ENCODE peak calls at places on chromosome 11, in four cellular contexts. W, E, C and F are unnamed samples.

GRCh38 chr11:66920978-66921784 is 37.0 kb downstream of the PC start:
- DNase-seq in W (no peak), E (peak), C (no peak), F (no peak)

GRCh38 chr11:77299528-77299993 is 1.9 kb downstream of the GDPD4 start:
- DNase-seq in C (peak), W (no peak), E (peak), F (no peak)

GRCh38 chr11:6622261-6623171 is 3.3 kb upstream of the TPP1 start:
- DNase-seq in C (no peak), W (no peak), E (no peak), F (no peak)

GRCh38 chr11:2093575-2094353 is 45.4 kb downstream of the IGF2 start:
- DNase-seq in E (no peak), W (no peak), C (no peak), F (no peak)

GRCh38 chr11:19644316-19644715 is 68.3 kb upstream of the NAV2 start:
- DNase-seq in C (no peak), W (no peak), E (no peak), F (no peak)

GRCh38 chr11:133898770-133899115 is 53.4 kb upstream of the SPATA19 start:
- DNase-seq in E (no peak), C (no peak), W (no peak), F (no peak)

GRCh38 chr11:33552756-33553155 is 147.9 kb downstream of the C11orf91 start:
- DNase-seq in E (no peak), C (no peak), W (no peak), F (no peak)

GRCh38 chr11:59779487-59779886 is 24.3 kb downstream of the STX3 start:
- DNase-seq in W (no peak), C (no peak), E (no peak), F (no peak)

GRCh38 chr11:119684361-119685072 is 44.5 kb downstream of the NECTIN1 start:
- DNase-seq in C (peak), E (peak), W (no peak), F (no peak)

GRCh38 chr11:60498853-60499252 is 6.3 kb downstream of the MS4A12 start:
- DNase-seq in C (no peak), W (peak), E (no peak), F (no peak)

GRCh38 chr11:76861490-76861953 is 804 bp downstream of the ACER3 start:
- DNase-seq in W (no peak), E (peak), C (no peak), F (no peak)

GRCh38 chr11:125370561-125371389 is 125.3 kb downstream of the FEZ1 start:
- DNase-seq in E (no peak), C (no peak), W (no peak), F (no peak)

GRCh38 chr11:68862426-68862825 is 20.7 kb upstream of the CPT1A start:
- DNase-seq in C (no peak), W (no peak), E (no peak), F (no peak)

GRCh38 chr11:129319751-129320150 is 55.9 kb upstream of the BARX2 start:
- DNase-seq in C (no peak), E (no peak), W (no peak), F (no peak)

GRCh38 chr11:119686483-119686882 is 42.5 kb downstream of the NECTIN1 start:
- DNase-seq in E (no peak), C (no peak), W (no peak), F (no peak)

GRCh38 chr11:8533332-8533731 is 60.7 kb downstream of the STK33 start:
- DNase-seq in C (no peak), E (no peak), W (peak), F (no peak)

GRCh38 chr11:81203876-81204275 is 1529.8 kb downstream of the FAM181B start:
- DNase-seq in C (no peak), E (no peak), W (no peak), F (no peak)

GRCh38 chr11:91998466-91998865 is 226.2 kb upstream of the FAT3 start:
- DNase-seq in E (no peak), W (no peak), C (no peak), F (no peak)

GRCh38 chr11:59783632-59784090 is 26.9 kb downstream of the MRPL16 start:
- DNase-seq in C (no peak), E (no peak), W (no peak), F (no peak)

GRCh38 chr11:130924750-130925149 is 8.5 kb upstream of the SNX19 start:
- DNase-seq in C (no peak), E (no peak), W (no peak), F (no peak)

GRCh38 chr11:78076733-78077403 is 2.8 kb downstream of the NDUFC2 start:
- DNase-seq in W (no peak), E (no peak), C (no peak), F (no peak)

GRCh38 chr11:112082729-112083128 is 3.8 kb downstream of the TIMM8B start:
- DNase-seq in W (no peak), E (no peak), C (no peak), F (no peak)

GRCh38 chr11:67022341-67022933 is 497 bp upstream of the SYT12 start:
- DNase-seq in E (no peak), W (no peak), C (no peak), F (no peak)

GRCh38 chr11:3836903-3837302 is 3.9 kb downstream of the RHOG start:
- DNase-seq in W (no peak), C (no peak), E (peak), F (no peak)

GRCh38 chr11:925496-926301 is at the start of gene AP2A2:
- DNase-seq in E (peak), C (peak), W (no peak), F (peak)

DNA sequence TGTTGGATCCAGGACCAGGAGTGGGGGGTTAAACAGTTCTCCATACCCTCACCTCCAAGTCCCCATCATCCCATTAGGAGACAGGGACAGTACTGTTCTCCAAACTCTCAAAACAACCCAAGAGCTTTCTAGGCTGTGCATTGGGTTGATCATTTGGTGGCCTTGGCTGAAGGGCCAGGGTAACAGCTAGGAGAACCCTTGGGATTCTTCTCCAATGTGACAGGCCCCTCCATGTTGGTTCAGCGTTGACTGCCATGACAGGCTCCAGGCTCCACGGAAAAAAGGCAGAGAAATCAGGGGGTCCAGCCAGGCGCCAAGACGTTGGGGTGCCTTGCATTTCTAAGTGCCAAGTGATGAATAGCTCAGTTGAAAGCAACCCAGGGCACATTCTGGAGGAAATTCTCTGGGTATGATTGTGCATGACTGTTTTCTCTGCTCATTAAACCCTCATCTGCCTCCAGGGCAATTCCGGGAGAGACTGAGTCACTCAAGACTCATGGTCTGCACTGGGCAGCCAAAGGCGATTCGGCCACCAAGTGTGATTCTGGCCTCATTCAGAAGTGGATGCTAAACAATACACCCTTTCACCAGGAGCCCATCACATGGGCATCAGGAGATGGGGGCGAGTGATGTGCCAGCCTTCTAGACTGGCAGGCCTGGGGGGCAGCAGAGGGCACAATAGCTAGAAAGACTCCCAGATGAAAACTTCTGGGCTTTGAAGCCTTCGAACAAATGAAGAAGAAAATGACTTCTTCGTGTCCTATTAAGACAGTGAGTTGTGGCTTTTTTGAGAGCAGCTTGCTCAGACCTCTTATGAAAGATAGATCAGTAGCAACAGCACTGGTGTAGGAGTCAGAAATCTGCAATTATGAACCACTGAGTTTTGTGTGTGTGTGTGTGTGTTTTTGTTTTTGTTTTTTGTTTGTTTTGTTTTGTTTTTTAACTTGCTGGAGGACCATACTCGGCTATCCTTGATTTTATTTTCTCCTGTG is 27.7 kb downstream of the CD44 start:
- DNase-seq in W (no peak), E (no peak), C (no peak), F (no peak)
- TF ChIP-seq TCF7 in W (no peak), E (no peak), C (no peak), F (no peak)

DNA sequence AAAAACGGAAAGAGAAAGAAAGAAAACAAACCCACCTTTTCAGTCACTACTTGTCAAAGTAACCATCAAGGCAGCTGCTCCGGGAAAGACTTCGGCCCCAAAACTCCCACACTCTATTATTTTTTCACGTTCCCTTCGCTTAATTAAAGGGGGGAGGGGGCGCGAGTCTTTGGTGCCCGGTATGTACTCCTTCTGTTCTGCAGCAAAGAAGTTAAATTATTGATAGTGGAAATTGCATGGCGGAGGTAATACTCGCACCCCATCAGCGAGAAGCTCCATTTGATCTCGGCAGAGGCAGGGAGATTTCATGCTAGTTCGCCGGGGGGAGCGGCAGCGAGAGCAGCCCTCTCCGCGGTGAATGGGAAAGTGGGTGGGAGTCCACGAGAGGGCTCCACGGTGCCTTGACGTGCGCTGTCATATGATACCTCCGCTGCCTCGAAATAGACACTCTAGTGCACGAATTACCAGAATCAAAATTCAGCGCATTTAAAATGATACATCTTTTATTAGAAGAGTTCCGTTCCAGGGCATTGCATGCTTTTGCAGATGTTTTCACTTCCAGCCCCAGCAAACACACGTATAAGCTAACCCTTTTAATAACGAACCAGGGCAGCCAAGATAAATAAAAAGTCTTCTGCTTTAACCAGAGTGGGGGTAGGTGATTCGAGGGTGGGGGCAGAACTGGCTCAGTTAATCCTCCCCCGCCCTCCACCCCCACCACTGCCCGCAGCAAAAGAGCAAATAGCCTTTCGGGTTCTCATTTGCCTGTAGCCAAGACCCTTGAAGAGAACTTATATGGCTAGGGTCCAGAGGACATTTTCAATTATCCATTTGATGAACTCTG is 1.2 kb upstream of the BDNF start:
- DNase-seq in C (no peak), W (no peak), E (peak), F (no peak)
- TF ChIP-seq CBFB in C (no peak), W (no peak), E (no peak), F (no peak)

GRCh38 chr11:34891611-34892010 is 24.6 kb downstream of the APIP start:
- DNase-seq in C (peak), E (no peak), W (no peak), F (no peak)

GRCh38 chr11:34890089-34890488 is 26.1 kb downstream of the APIP start:
- DNase-seq in W (no peak), C (no peak), E (no peak), F (no peak)

GRCh38 chr11:34886609-34887008 is 29.6 kb downstream of the APIP start:
- DNase-seq in W (no peak), C (peak), E (no peak), F (no peak)

GRCh38 chr11:34887260-34887659 is 28.9 kb downstream of the APIP start:
- DNase-seq in E (no peak), C (no peak), W (no peak), F (no peak)

DNA sequence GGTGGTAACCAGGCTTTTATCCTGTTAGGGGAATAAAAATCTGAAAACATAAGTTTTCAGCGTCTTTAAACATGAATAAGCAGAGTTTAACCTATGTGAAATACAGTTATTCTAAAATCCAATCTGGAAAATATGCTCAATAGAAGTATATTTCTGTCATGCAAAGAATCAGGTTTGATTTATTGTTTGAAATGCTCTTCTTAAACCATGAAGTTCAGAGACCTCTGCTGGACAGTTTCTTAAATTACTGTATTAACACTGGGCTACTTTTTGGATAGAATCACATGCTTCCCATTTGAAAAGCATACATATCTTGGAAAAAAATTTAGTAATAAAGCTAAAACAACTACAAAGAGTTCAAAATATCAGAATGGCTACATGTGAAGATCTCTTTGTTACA is 25.4 kb downstream of the APIP start:
- DNase-seq in E (peak), W (no peak), C (peak), F (no peak)
- TF ChIP-seq TCF7 in E (no peak), W (no peak), C (no peak), F (no peak)

GRCh38 chr11:18312663-18313420 is 9.1 kb downstream of the HPS5 start:
- DNase-seq in W (no peak), E (no peak), C (no peak), F (no peak)

GRCh38 chr11:18313985-18314763 is 7.8 kb downstream of the HPS5 start:
- DNase-seq in E (peak), W (no peak), C (no peak), F (no peak)

GRCh38 chr11:18310800-18311340 is 11.1 kb downstream of the HPS5 start:
- DNase-seq in C (no peak), E (no peak), W (peak), F (no peak)

GRCh38 chr11:18309691-18310090 is 12.2 kb downstream of the HPS5 start:
- DNase-seq in C (no peak), E (no peak), W (no peak), F (no peak)

GRCh38 chr11:18312012-18312411 is 9.9 kb downstream of the HPS5 start:
- DNase-seq in W (no peak), E (no peak), C (no peak), F (no peak)
- TF ChIP-seq CBFB in W (no peak), E (no peak), C (no peak), F (no peak)

GRCh38 chr11:88341852-88342251 is 4.3 kb upstream of the CTSC start:
- DNase-seq in C (no peak), E (peak), W (no peak), F (peak)

GRCh38 chr11:88338223-88338661 is 706 bp upstream of the CTSC start:
- DNase-seq in C (peak), E (peak), W (no peak), F (no peak)

GRCh38 chr11:88340366-88340930 is 2.9 kb upstream of the CTSC start:
- DNase-seq in C (no peak), W (no peak), E (no peak), F (no peak)

GRCh38 chr11:88335284-88335683 is 2.3 kb downstream of the CTSC start:
- DNase-seq in W (no peak), E (no peak), C (peak), F (no peak)

GRCh38 chr11:88337342-88338222 is at the start of gene CTSC:
- DNase-seq in E (peak), C (peak), W (no peak), F (peak)
- TF ChIP-seq TCF7 in E (peak), C (no peak), W (peak), F (no peak)

GRCh38 chr11:93290061-93290460 is 40.5 kb upstream of the DEUP1 start:
- DNase-seq in W (no peak), E (no peak), C (no peak), F (no peak)
- TF ChIP-seq CBFB in W (no peak), E (no peak), C (no peak), F (no peak)

GRCh38 chr11:86577663-86578636 is 94.5 kb downstream of the ME3 start:
- DNase-seq in C (peak), E (no peak), W (no peak), F (no peak)
- TF ChIP-seq TCF7 in C (no peak), E (no peak), W (no peak), F (no peak)

GRCh38 chr11:82731691-82732277 is 1.9 kb downstream of the FAM181B start:
- DNase-seq in W (no peak), C (no peak), E (no peak), F (peak)
- TF ChIP-seq CBFB in W (no peak), C (no peak), E (no peak), F (no peak)

GRCh38 chr11:32340181-32340580 is 95.2 kb downstream of the WT1 start:
- DNase-seq in C (no peak), E (no peak), W (no peak), F (no peak)

GRCh38 chr11:32343325-32344008 is 91.9 kb downstream of the WT1 start:
- DNase-seq in W (no peak), E (no peak), C (no peak), F (no peak)

GRCh38 chr11:32341676-32342613 is 93.4 kb downstream of the WT1 start:
- DNase-seq in E (no peak), C (no peak), W (no peak), F (no peak)
- TF ChIP-seq TCF7 in E (no peak), C (no peak), W (no peak), F (no peak)